ENCODE peak calls at places on chromosomes 2 and 18, in eight cellular contexts. One of them, this sample, is unnamed.

GRCh38 chr2:211068108-211068780 is 511.8 kb downstream of the CPS1 start:
- DNase-seq in cardiac muscle cell: no peak
- DNase-seq in frontal cortex: no peak
- DNase-seq in GM13976: no peak
- DNase-seq in left ventricle myocardium superior: no peak
- DNase-seq in GM23338: no peak
- DNase-seq in T-helper 1 cell: no peak
- DNase-seq in stimulated activated CD4-positive, alpha-beta T cell treated with anti-CD3 and anti-CD28 coated beads, TNF-alpha, amount 100 ng/mL, for 4 hours: no peak
- DNase-seq in this sample: no peak

GRCh38 chr2:13104765-13105164 is 388.0 kb downstream of the TRIB2 start:
- DNase-seq in GM23338: no peak
- DNase-seq in left ventricle myocardium superior: no peak
- DNase-seq in frontal cortex: no peak
- DNase-seq in stimulated activated CD4-positive, alpha-beta T cell treated with anti-CD3 and anti-CD28 coated beads, TNF-alpha, amount 100 ng/mL, for 4 hours: no peak
- DNase-seq in GM13976: no peak
- DNase-seq in T-helper 1 cell: no peak
- DNase-seq in cardiac muscle cell: no peak
- DNase-seq in this sample: no peak

GRCh38 chr18:25298853-25299274 is 53.1 kb downstream of the ZNF521 start:
- DNase-seq in frontal cortex: no peak
- DNase-seq in left ventricle myocardium superior: no peak
- DNase-seq in GM23338: no peak
- DNase-seq in stimulated activated CD4-positive, alpha-beta T cell treated with anti-CD3 and anti-CD28 coated beads, TNF-alpha, amount 100 ng/mL, for 4 hours: no peak
- DNase-seq in GM13976: no peak
- DNase-seq in cardiac muscle cell: no peak
- DNase-seq in T-helper 1 cell: no peak
- DNase-seq in this sample: no peak

GRCh38 chr18:69580107-69580506 is 179.4 kb downstream of the DOK6 start:
- DNase-seq in cardiac muscle cell: no peak
- DNase-seq in T-helper 1 cell: no peak
- DNase-seq in GM13976: no peak
- DNase-seq in frontal cortex: no peak
- DNase-seq in GM23338: peak; percentile 28
- DNase-seq in left ventricle myocardium superior: no peak
- DNase-seq in stimulated activated CD4-positive, alpha-beta T cell treated with anti-CD3 and anti-CD28 coated beads, TNF-alpha, amount 100 ng/mL, for 4 hours: no peak
- DNase-seq in this sample: no peak

GRCh38 chr2:218074031-218074430 is 5.0 kb downstream of the RUFY4 start:
- DNase-seq in stimulated activated CD4-positive, alpha-beta T cell treated with anti-CD3 and anti-CD28 coated beads, TNF-alpha, amount 100 ng/mL, for 4 hours: no peak
- DNase-seq in GM13976: peak; percentile 73
- DNase-seq in GM23338: peak; percentile 78
- DNase-seq in frontal cortex: no peak
- DNase-seq in T-helper 1 cell: no peak
- DNase-seq in left ventricle myocardium superior: peak; percentile 50
- DNase-seq in cardiac muscle cell: peak; percentile 52
- DNase-seq in this sample: no peak

GRCh38 chr2:128506534-128506933 is 187.9 kb upstream of the HS6ST1 start:
- DNase-seq in GM23338: no peak
- DNase-seq in cardiac muscle cell: no peak
- DNase-seq in GM13976: no peak
- DNase-seq in T-helper 1 cell: no peak
- DNase-seq in left ventricle myocardium superior: no peak
- DNase-seq in frontal cortex: no peak
- DNase-seq in stimulated activated CD4-positive, alpha-beta T cell treated with anti-CD3 and anti-CD28 coated beads, TNF-alpha, amount 100 ng/mL, for 4 hours: no peak
- DNase-seq in this sample: no peak

GRCh38 chr2:142742301-142743214 is 134.9 kb upstream of the KYNU start:
- DNase-seq in frontal cortex: no peak
- DNase-seq in left ventricle myocardium superior: no peak
- DNase-seq in stimulated activated CD4-positive, alpha-beta T cell treated with anti-CD3 and anti-CD28 coated beads, TNF-alpha, amount 100 ng/mL, for 4 hours: no peak
- DNase-seq in GM23338: no peak
- DNase-seq in T-helper 1 cell: no peak
- DNase-seq in GM13976: no peak
- DNase-seq in cardiac muscle cell: no peak
- DNase-seq in this sample: no peak

GRCh38 chr18:13025233-13025632 is 34.1 kb downstream of the CEP192 start:
- DNase-seq in frontal cortex: no peak
- DNase-seq in left ventricle myocardium superior: no peak
- DNase-seq in GM23338: no peak
- DNase-seq in T-helper 1 cell: no peak
- DNase-seq in GM13976: no peak
- DNase-seq in cardiac muscle cell: no peak
- DNase-seq in stimulated activated CD4-positive, alpha-beta T cell treated with anti-CD3 and anti-CD28 coated beads, TNF-alpha, amount 100 ng/mL, for 4 hours: no peak
- DNase-seq in this sample: no peak

GRCh38 chr2:81576713-81577112 is 1272.2 kb upstream of the LRRTM1 start:
- DNase-seq in cardiac muscle cell: no peak
- DNase-seq in frontal cortex: no peak
- DNase-seq in GM13976: no peak
- DNase-seq in T-helper 1 cell: no peak
- DNase-seq in left ventricle myocardium superior: no peak
- DNase-seq in GM23338: no peak
- DNase-seq in stimulated activated CD4-positive, alpha-beta T cell treated with anti-CD3 and anti-CD28 coated beads, TNF-alpha, amount 100 ng/mL, for 4 hours: no peak
- DNase-seq in this sample: no peak

GRCh38 chr2:113324684-113325160 is 46.0 kb upstream of the PAX8 start:
- DNase-seq in T-helper 1 cell: no peak
- DNase-seq in cardiac muscle cell: peak; percentile 72
- DNase-seq in GM23338: peak; percentile 79
- DNase-seq in left ventricle myocardium superior: peak; percentile 71
- DNase-seq in frontal cortex: peak; percentile 52
- DNase-seq in GM13976: peak; percentile 79
- DNase-seq in stimulated activated CD4-positive, alpha-beta T cell treated with anti-CD3 and anti-CD28 coated beads, TNF-alpha, amount 100 ng/mL, for 4 hours: peak; percentile 26
- DNase-seq in this sample: peak; percentile 8

GRCh38 chr18:51053822-51054221 is 23.8 kb downstream of the SMAD4 start:
- DNase-seq in frontal cortex: no peak
- DNase-seq in cardiac muscle cell: no peak
- DNase-seq in left ventricle myocardium superior: no peak
- DNase-seq in GM13976: peak; percentile 29
- DNase-seq in stimulated activated CD4-positive, alpha-beta T cell treated with anti-CD3 and anti-CD28 coated beads, TNF-alpha, amount 100 ng/mL, for 4 hours: no peak
- DNase-seq in T-helper 1 cell: no peak
- DNase-seq in GM23338: no peak
- DNase-seq in this sample: no peak